ENCODE peak calls at places on chromosomes 13 and 19, in eight cellular contexts. C, M, R, A, H, D, Y and G are unnamed samples.

GRCh38 chr13:101327844-101328243 is 88.5 kb downstream of the NALCN start:
- DNase-seq in C (no peak), M (no peak), R (no peak), A (no peak), H (no peak), D (no peak), Y (no peak), G (no peak)

GRCh38 chr13:109897988-109898623 is 111.7 kb upstream of the IRS2 start:
- DNase-seq in C (no peak), M (no peak), R (no peak), A (no peak), H (no peak), D (no peak), Y (no peak), G (no peak)

GRCh38 chr13:27182844-27183497 is 11.4 kb upstream of the USP12 start:
- DNase-seq in C (no peak), M (no peak), R (no peak), A (peak; percentile 21), H (no peak), D (no peak), Y (no peak), G (peak; percentile 93)

GRCh38 chr19:2984196-2984490 is 6.8 kb downstream of the TLE6 start:
- DNase-seq in C (no peak), M (no peak), R (no peak), A (no peak), H (no peak), D (no peak), Y (no peak), G (no peak)

GRCh38 chr19:32387701-32388392 is 17.7 kb upstream of the DPY19L3 start:
- DNase-seq in C (no peak), M (no peak), R (no peak), A (peak; percentile 71), H (no peak), D (no peak), Y (no peak), G (peak; percentile 53)

GRCh38 chr19:42207767-42208259 is 9.7 kb downstream of the DEDD2 start:
- DNase-seq in C (no peak), M (no peak), R (peak; percentile 31), A (no peak), H (no peak), D (no peak), Y (no peak), G (peak; percentile 97)

GRCh38 chr13:40152145-40152544 is 496.7 kb downstream of the COG6 start:
- DNase-seq in C (no peak), M (no peak), R (peak; percentile 79), A (no peak), H (peak; percentile 68), D (no peak), Y (no peak), G (peak; percentile 68)

GRCh38 chr19:48378194-48378570 is 13.2 kb downstream of the KDELR1 start:
- DNase-seq in C (no peak), M (no peak), R (no peak), A (no peak), H (no peak), D (no peak), Y (no peak), G (no peak)

GRCh38 chr19:41906271-41906670 is 22.0 kb downstream of the ERFL start:
- DNase-seq in C (no peak), M (no peak), R (no peak), A (no peak), H (no peak), D (no peak), Y (no peak), G (no peak)

GRCh38 chr19:799076-799881 is 2.0 kb downstream of the PTBP1 start:
- DNase-seq in C (no peak), M (peak; percentile 39), R (no peak), A (no peak), H (peak; percentile 51), D (no peak), Y (no peak), G (no peak)

GRCh38 chr19:13102666-13103584 is at the start of gene LYL1:
- DNase-seq in C (no peak), M (no peak), R (no peak), A (peak; percentile 60), H (peak; percentile 88), D (peak; percentile 78), Y (peak; percentile 37), G (no peak)

GRCh38 chr19:58356971-58357797 is 3.9 kb upstream of the A1BG start:
- DNase-seq in C (no peak), M (no peak), R (no peak), A (no peak), H (no peak), D (no peak), Y (no peak), G (no peak)

GRCh38 chr13:100184095-100184494 is 95.2 kb downstream of the PCCA start:
- DNase-seq in C (no peak), M (no peak), R (no peak), A (no peak), H (no peak), D (no peak), Y (no peak), G (no peak)

GRCh38 chr13:74770361-74770760 is 636.2 kb upstream of the KLF12 start:
- DNase-seq in C (no peak), M (no peak), R (peak; percentile 21), A (no peak), H (no peak), D (no peak), Y (no peak), G (peak; percentile 14)

GRCh38 chr13:19794552-19795143 is 11.9 kb upstream of the PSPC1 start:
- DNase-seq in C (no peak), M (no peak), R (no peak), A (no peak), H (no peak), D (no peak), Y (no peak), G (no peak)

GRCh38 chr19:12749938-12750521 is 1.6 kb upstream of the BEST2 start:
- DNase-seq in C (no peak), M (no peak), R (no peak), A (peak; percentile 42), H (no peak), D (no peak), Y (no peak), G (no peak)

GRCh38 chr13:20227288-20227687 is 4.8 kb downstream of the GJB6 start:
- DNase-seq in C (no peak), M (no peak), R (no peak), A (no peak), H (no peak), D (no peak), Y (no peak), G (no peak)